ENCODE peak calls at places on chromosomes 13 and 19, in four cellular contexts. G, F, J and X are unnamed samples.

GRCh38 chr13:25429466-25429865 is 57.7 kb downstream of the ATP8A2 start:
- DNase-seq in G (no peak), F (no peak), J (no peak), X (no peak)

GRCh38 chr19:31838163-31838798 is 489.0 kb upstream of the TSHZ3 start:
- DNase-seq in F (no peak), J (peak; percentile 60), G (no peak), X (no peak)

GRCh38 chr13:60448907-60449510 is 52.0 kb downstream of the TDRD3 start:
- DNase-seq in F (no peak), J (peak; percentile 46), G (peak; percentile 55), X (no peak)

GRCh38 chr13:23627419-23627818 is 57.2 kb downstream of the TNFRSF19 start:
- DNase-seq in G (no peak), F (no peak), J (no peak), X (no peak)

GRCh38 chr19:15323496-15324235 is 8.7 kb downstream of the BRD4 start:
- DNase-seq in J (no peak), F (no peak), G (peak; percentile 12), X (peak; percentile 73)

GRCh38 chr19:39595950-39596349 is 6.4 kb upstream of the LGALS13 start:
- DNase-seq in G (no peak), J (no peak), F (no peak), X (no peak)

GRCh38 chr13:23518231-23518630 is 52.0 kb upstream of the TNFRSF19 start:
- DNase-seq in J (no peak), F (no peak), G (no peak), X (no peak)

GRCh38 chr13:33348366-33348765 is 62.8 kb upstream of the STARD13 start:
- DNase-seq in F (no peak), J (no peak), G (no peak), X (no peak)

GRCh38 chr19:16903347-16903746 is 14.5 kb downstream of the F2RL3 start:
- DNase-seq in J (no peak), F (no peak), G (no peak), X (no peak)

GRCh38 chr19:47232422-47233211 is 1.6 kb upstream of the BBC3 start:
- DNase-seq in J (no peak), F (no peak), G (no peak), X (no peak)

GRCh38 chr19:41821003-41821735 is 23.3 kb downstream of the LYPD4 start:
- DNase-seq in J (peak; percentile 53), F (no peak), G (peak; percentile 77), X (no peak)

GRCh38 chr13:42968906-42969305 is 23.1 kb downstream of the EPSTI1 start:
- DNase-seq in G (peak; percentile 53), J (no peak), F (no peak), X (no peak)

GRCh38 chr19:14507704-14508246 is 10.4 kb downstream of the DNAJB1 start:
- DNase-seq in G (no peak), J (no peak), F (no peak), X (no peak)

GRCh38 chr19:41545547-41545946 is 30.4 kb upstream of the CEACAM21 start:
- DNase-seq in J (no peak), F (no peak), G (no peak), X (no peak)